ENCODE peak calls at places on chromosomes 3 and 15, in nine cellular contexts. One of them, this sample, is unnamed.
A peak's percentile ranks its signal among the peaks of the same experiment; 100 is the strongest.

GRCh38 chr15:66997212-66997611 is 68.2 kb upstream of the SMAD3 start:
- DNase-seq in neuronal stem cell: no peak
- DNase-seq in Peyer's patch: no peak
- DNase-seq in HCT116: no peak
- DNase-seq in pancreas: no peak
- DNase-seq in left ventricle myocardium inferior: no peak
- DNase-seq in CD8-positive, alpha-beta T cell: no peak
- DNase-seq in BE2C: no peak
- DNase-seq in K562: no peak
- DNase-seq in this sample: peak; percentile 84

GRCh38 chr15:59685737-59686297 is 3.3 kb downstream of the BNIP2 start:
- DNase-seq in BE2C: no peak
- DNase-seq in pancreas: no peak
- DNase-seq in left ventricle myocardium inferior: no peak
- DNase-seq in CD8-positive, alpha-beta T cell: no peak
- DNase-seq in K562: no peak
- DNase-seq in neuronal stem cell: no peak
- DNase-seq in Peyer's patch: no peak
- DNase-seq in HCT116: no peak
- DNase-seq in this sample: peak; percentile 66

GRCh38 chr3:184577546-184577945 is 16.0 kb downstream of the EPHB3 start:
- DNase-seq in BE2C: no peak
- DNase-seq in Peyer's patch: no peak
- DNase-seq in neuronal stem cell: no peak
- DNase-seq in CD8-positive, alpha-beta T cell: no peak
- DNase-seq in K562: no peak
- DNase-seq in HCT116: no peak
- DNase-seq in left ventricle myocardium inferior: no peak
- DNase-seq in pancreas: peak; percentile 17
- DNase-seq in this sample: no peak

GRCh38 chr15:96234109-96234892 is 96.2 kb upstream of the NR2F2 start:
- DNase-seq in CD8-positive, alpha-beta T cell: no peak
- DNase-seq in BE2C: peak; percentile 75
- DNase-seq in K562: no peak
- DNase-seq in neuronal stem cell: no peak
- DNase-seq in Peyer's patch: no peak
- DNase-seq in pancreas: no peak
- DNase-seq in left ventricle myocardium inferior: no peak
- DNase-seq in HCT116: no peak
- DNase-seq in this sample: peak; percentile 35

GRCh38 chr3:52259448-52259847 is 13.9 kb downstream of the PPM1M start:
- DNase-seq in left ventricle myocardium inferior: no peak
- DNase-seq in CD8-positive, alpha-beta T cell: no peak
- DNase-seq in HCT116: no peak
- DNase-seq in neuronal stem cell: no peak
- DNase-seq in Peyer's patch: no peak
- DNase-seq in pancreas: no peak
- DNase-seq in K562: no peak
- DNase-seq in BE2C: no peak
- DNase-seq in this sample: no peak

GRCh38 chr3:52053307-52054304 is 2.8 kb downstream of the DUSP7 start:
- DNase-seq in K562: no peak
- DNase-seq in pancreas: no peak
- DNase-seq in Peyer's patch: peak; percentile 55
- DNase-seq in HCT116: no peak
- DNase-seq in neuronal stem cell: no peak
- DNase-seq in CD8-positive, alpha-beta T cell: peak; percentile 43
- DNase-seq in left ventricle myocardium inferior: no peak
- DNase-seq in BE2C: no peak
- DNase-seq in this sample: peak; percentile 36

GRCh38 chr15:69754313-69754712 is 301.7 kb downstream of the RPLP1 start:
- DNase-seq in left ventricle myocardium inferior: no peak
- DNase-seq in CD8-positive, alpha-beta T cell: no peak
- DNase-seq in pancreas: no peak
- DNase-seq in Peyer's patch: no peak
- DNase-seq in K562: no peak
- DNase-seq in BE2C: no peak
- DNase-seq in neuronal stem cell: no peak
- DNase-seq in HCT116: no peak
- DNase-seq in this sample: no peak

GRCh38 chr3:148992027-148992634 is 791 bp downstream of the GYG1 start:
- DNase-seq in BE2C: peak; percentile 54
- DNase-seq in Peyer's patch: peak; percentile 74
- DNase-seq in left ventricle myocardium inferior: peak; percentile 57
- DNase-seq in K562: no peak
- DNase-seq in CD8-positive, alpha-beta T cell: peak; percentile 35
- DNase-seq in HCT116: no peak
- DNase-seq in neuronal stem cell: peak; percentile 15
- DNase-seq in pancreas: peak; percentile 56
- DNase-seq in this sample: peak; percentile 84

DNA sequence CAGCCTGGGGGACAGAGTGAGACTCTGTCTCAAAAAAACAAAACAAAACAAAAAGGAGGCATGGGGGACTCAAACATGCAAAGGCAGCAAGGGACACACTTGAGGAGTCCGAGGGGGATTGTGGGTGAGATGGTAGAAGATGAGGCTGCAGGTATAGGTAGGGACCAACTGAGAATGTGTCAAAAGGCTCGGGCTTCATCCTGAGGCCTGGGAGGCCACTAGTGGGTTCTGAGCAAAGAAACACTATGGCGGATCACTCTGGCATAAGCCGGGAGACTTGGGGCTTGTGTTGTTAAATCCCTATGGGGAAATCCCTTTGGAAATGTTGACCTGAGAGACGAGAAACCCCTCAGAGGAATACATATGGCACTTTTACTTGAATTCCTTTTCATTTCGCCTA is 21.2 kb downstream of the ZNF710 start:
- DNase-seq in CD8-positive, alpha-beta T cell: no peak
- DNase-seq in Peyer's patch: peak; percentile 25
- DNase-seq in BE2C: no peak
- DNase-seq in HCT116: no peak
- DNase-seq in neuronal stem cell: no peak
- DNase-seq in left ventricle myocardium inferior: no peak
- DNase-seq in K562: no peak
- DNase-seq in pancreas: no peak
- DNase-seq in this sample: no peak
- H3K4me1 ChIP-seq in CD8-positive, alpha-beta T cell: no peaks in the 10 kb centered on the region
- H3K4me1 ChIP-seq in Peyer's patch: peaks cover 20% of the 10 kb centered on the region
- H3K4me1 ChIP-seq in BE2C: peaks cover 4% of the 10 kb centered on the region
- H3K4me1 ChIP-seq in HCT116: no peaks in the 10 kb centered on the region
- H3K4me1 ChIP-seq in neuronal stem cell: peaks cover 12% of the 10 kb centered on the region
- H3K4me1 ChIP-seq in left ventricle myocardium inferior: peaks cover 19% of the 10 kb centered on the region
- H3K4me1 ChIP-seq in K562: no peaks in the 10 kb centered on the region
- H3K4me1 ChIP-seq in pancreas: peaks cover 17% of the 10 kb centered on the region
- H3K4me1 ChIP-seq in this sample: no peaks in the 10 kb centered on the region

DNA sequence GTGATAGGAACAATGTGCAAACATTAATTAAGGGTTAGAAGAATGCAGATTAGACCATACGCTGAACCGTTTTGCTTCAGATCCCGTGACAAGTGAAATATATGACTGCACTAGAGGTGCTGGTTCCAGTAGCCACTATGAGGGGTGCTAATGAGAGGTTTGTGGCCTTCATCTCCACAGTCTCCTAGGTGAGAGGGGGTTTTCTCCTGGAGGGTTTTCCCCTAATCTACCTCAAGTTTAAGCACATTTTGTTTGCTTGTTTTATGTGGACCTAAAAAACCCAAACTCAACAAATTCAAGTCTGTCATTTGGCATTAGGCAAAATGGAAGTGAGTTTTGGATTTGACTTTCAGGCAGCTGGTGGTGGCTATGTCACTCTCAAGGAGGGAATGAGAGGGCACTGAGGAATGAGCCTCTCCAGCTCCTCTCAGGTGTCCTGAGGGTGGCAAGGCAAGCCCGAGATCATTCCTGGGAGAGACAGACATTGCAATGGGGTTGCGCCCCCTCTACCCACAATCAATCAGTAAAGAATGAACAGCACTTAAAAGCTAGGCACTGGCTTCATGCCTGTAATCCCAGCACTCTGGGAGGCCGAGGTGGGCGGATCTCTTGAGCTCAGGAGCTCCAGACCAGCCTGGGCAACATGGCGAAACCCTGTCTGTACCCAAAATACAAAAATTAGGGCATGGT is 13.9 kb upstream of the SHF start:
- DNase-seq in neuronal stem cell: no peak
- DNase-seq in K562: no peak
- DNase-seq in pancreas: no peak
- DNase-seq in CD8-positive, alpha-beta T cell: no peak
- DNase-seq in HCT116: no peak
- DNase-seq in BE2C: no peak
- DNase-seq in Peyer's patch: no peak
- DNase-seq in left ventricle myocardium inferior: no peak
- DNase-seq in this sample: no peak
- H3K4me3 ChIP-seq in neuronal stem cell: no peak overlapping the region
- H3K4me3 ChIP-seq in K562: no peak overlapping the region
- H3K4me3 ChIP-seq in pancreas: no peak overlapping the region
- H3K4me3 ChIP-seq in CD8-positive, alpha-beta T cell: peak overlapping the region; percentile 72
- H3K4me3 ChIP-seq in HCT116: no peak overlapping the region
- H3K4me3 ChIP-seq in BE2C: no peak overlapping the region
- H3K4me3 ChIP-seq in Peyer's patch: no peak overlapping the region
- H3K4me3 ChIP-seq in left ventricle myocardium inferior: peak overlapping the region; percentile 79
- H3K4me3 ChIP-seq in this sample: no peak overlapping the region

DNA sequence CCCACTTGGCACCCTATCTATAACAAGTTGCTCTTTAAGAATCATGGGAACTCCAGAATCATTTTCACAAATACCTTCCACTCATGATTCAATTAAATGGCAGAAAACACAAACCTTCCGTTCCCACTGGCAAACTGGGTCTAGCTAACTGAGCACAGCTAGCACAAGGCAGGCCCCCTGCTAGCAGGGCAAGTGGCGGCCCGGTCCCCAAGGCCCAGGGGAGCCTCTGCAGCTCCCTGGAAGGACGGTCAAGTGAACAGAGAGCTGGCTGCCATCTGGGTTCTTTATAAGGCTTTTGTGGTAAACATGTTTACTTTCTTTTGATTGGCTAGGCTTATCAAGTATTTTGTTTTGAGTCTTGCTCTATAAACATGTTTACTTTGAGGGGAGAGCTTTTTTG is 81.5 kb downstream of the FOXP1 start:
- DNase-seq in HCT116: no peak
- DNase-seq in pancreas: no peak
- DNase-seq in CD8-positive, alpha-beta T cell: no peak
- DNase-seq in BE2C: no peak
- DNase-seq in left ventricle myocardium inferior: no peak
- DNase-seq in neuronal stem cell: no peak
- DNase-seq in K562: no peak
- DNase-seq in Peyer's patch: no peak
- DNase-seq in this sample: no peak
- H3K4me1 ChIP-seq in HCT116: peaks cover 5% of the 10 kb centered on the region
- H3K4me1 ChIP-seq in pancreas: peaks cover 7% of the 10 kb centered on the region
- H3K4me1 ChIP-seq in CD8-positive, alpha-beta T cell: peaks cover 30% of the 10 kb centered on the region
- H3K4me1 ChIP-seq in BE2C: no peaks in the 10 kb centered on the region
- H3K4me1 ChIP-seq in left ventricle myocardium inferior: peaks cover 29% of the 10 kb centered on the region
- H3K4me1 ChIP-seq in neuronal stem cell: peaks cover 6% of the 10 kb centered on the region
- H3K4me1 ChIP-seq in K562: peaks cover 12% of the 10 kb centered on the region
- H3K4me1 ChIP-seq in Peyer's patch: no peaks in the 10 kb centered on the region
- H3K4me1 ChIP-seq in this sample: peaks cover 18% of the 10 kb centered on the region

GRCh38 chr3:29642393-29643033 is 361.6 kb downstream of the RBMS3 start:
- DNase-seq in pancreas: no peak
- DNase-seq in left ventricle myocardium inferior: no peak
- DNase-seq in CD8-positive, alpha-beta T cell: no peak
- DNase-seq in K562: no peak
- DNase-seq in BE2C: peak; percentile 68
- DNase-seq in Peyer's patch: peak; percentile 58
- DNase-seq in neuronal stem cell: no peak
- DNase-seq in HCT116: no peak
- DNase-seq in this sample: peak; percentile 57
- H3K4me3 ChIP-seq in pancreas: no peak overlapping the region
- H3K4me3 ChIP-seq in left ventricle myocardium inferior: peak overlapping the region; percentile 47
- H3K4me3 ChIP-seq in CD8-positive, alpha-beta T cell: no peak overlapping the region
- H3K4me3 ChIP-seq in K562: no peak overlapping the region
- H3K4me3 ChIP-seq in BE2C: peak overlapping the region; percentile 42
- H3K4me3 ChIP-seq in Peyer's patch: no peak overlapping the region
- H3K4me3 ChIP-seq in neuronal stem cell: no peak overlapping the region
- H3K4me3 ChIP-seq in HCT116: no peak overlapping the region
- H3K4me3 ChIP-seq in this sample: no peak overlapping the region

DNA sequence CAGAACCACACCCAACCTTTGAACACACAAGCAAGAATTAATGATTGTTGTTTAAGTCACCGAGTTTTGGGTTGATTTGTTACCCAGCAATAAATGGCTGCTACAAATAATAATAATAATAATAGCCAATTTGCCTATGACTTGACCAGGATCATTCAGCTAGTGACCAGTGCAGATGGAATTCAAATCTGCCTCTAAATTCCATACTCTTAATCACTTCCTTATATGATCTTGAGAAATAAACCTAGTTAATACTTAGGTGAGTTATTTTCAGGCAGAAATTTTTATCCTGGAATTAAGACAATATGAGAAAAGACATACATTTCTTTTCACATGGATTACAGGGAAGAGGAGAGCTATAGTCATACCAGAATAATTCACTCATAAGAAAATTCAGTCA is 116.0 kb upstream of the GALNT15 start:
- DNase-seq in BE2C: no peak
- DNase-seq in HCT116: no peak
- DNase-seq in pancreas: no peak
- DNase-seq in neuronal stem cell: no peak
- DNase-seq in CD8-positive, alpha-beta T cell: no peak
- DNase-seq in Peyer's patch: no peak
- DNase-seq in K562: no peak
- DNase-seq in left ventricle myocardium inferior: no peak
- DNase-seq in this sample: peak; percentile 38
- H3K4me1 ChIP-seq in BE2C: no peaks in the 10 kb centered on the region
- H3K4me1 ChIP-seq in HCT116: peaks cover 20% of the 10 kb centered on the region
- H3K4me1 ChIP-seq in pancreas: no peaks in the 10 kb centered on the region
- H3K4me1 ChIP-seq in neuronal stem cell: peaks cover 6% of the 10 kb centered on the region
- H3K4me1 ChIP-seq in CD8-positive, alpha-beta T cell: no peaks in the 10 kb centered on the region
- H3K4me1 ChIP-seq in Peyer's patch: no peaks in the 10 kb centered on the region
- H3K4me1 ChIP-seq in K562: no peaks in the 10 kb centered on the region
- H3K4me1 ChIP-seq in left ventricle myocardium inferior: peaks cover 42% of the 10 kb centered on the region
- H3K4me1 ChIP-seq in this sample: peaks cover 70% of the 10 kb centered on the region

GRCh38 chr15:83565133-83565532 is 88.8 kb upstream of the ADAMTSL3 start:
- DNase-seq in CD8-positive, alpha-beta T cell: no peak
- DNase-seq in HCT116: no peak
- DNase-seq in pancreas: no peak
- DNase-seq in Peyer's patch: no peak
- DNase-seq in BE2C: no peak
- DNase-seq in left ventricle myocardium inferior: no peak
- DNase-seq in neuronal stem cell: no peak
- DNase-seq in K562: no peak
- DNase-seq in this sample: no peak
- H3K4me3 ChIP-seq in CD8-positive, alpha-beta T cell: no peak overlapping the region
- H3K4me3 ChIP-seq in HCT116: no peak overlapping the region
- H3K4me3 ChIP-seq in pancreas: no peak overlapping the region
- H3K4me3 ChIP-seq in Peyer's patch: no peak overlapping the region
- H3K4me3 ChIP-seq in BE2C: no peak overlapping the region
- H3K4me3 ChIP-seq in left ventricle myocardium inferior: no peak overlapping the region
- H3K4me3 ChIP-seq in neuronal stem cell: no peak overlapping the region
- H3K4me3 ChIP-seq in K562: no peak overlapping the region
- H3K4me3 ChIP-seq in this sample: no peak overlapping the region